ENCODE peak calls at places on chromosomes 13 and 19, in four cellular contexts. Y is GM10248, C is GM12865, O is A549. D is an unnamed sample.

GRCh38 chr13:51920786-51921185 is 59.0 kb downstream of the CCDC70 start:
- DNase-seq in Y (no peak), C (no peak), O (no peak), D (no peak)

GRCh38 chr13:24287748-24288287 is 21.6 kb upstream of the C1QTNF9 start:
- DNase-seq in Y (no peak), C (no peak), O (no peak), D (no peak)

GRCh38 chr13:24742986-24743385 is 21.0 kb upstream of the RNF17 start:
- DNase-seq in Y (no peak), C (no peak), O (no peak), D (no peak)

GRCh38 chr13:98507060-98507797 is 69.7 kb downstream of the STK24 start:
- DNase-seq in Y (no peak), C (no peak), O (peak), D (peak)

GRCh38 chr13:20997301-20998061 is 63.9 kb downstream of the LATS2 start:
- DNase-seq in Y (no peak), C (no peak), O (no peak), D (no peak)

GRCh38 chr19:51493776-51494175 is 7.8 kb downstream of the SIGLEC12 start:
- DNase-seq in Y (no peak), C (no peak), O (no peak), D (no peak)

GRCh38 chr13:95937700-95938320 is 115.4 kb downstream of the UGGT2 start:
- DNase-seq in Y (no peak), C (no peak), O (no peak), D (no peak)

GRCh38 chr13:44843403-44843802 is 145.9 kb downstream of the NUFIP1 start:
- DNase-seq in Y (no peak), C (no peak), O (no peak), D (no peak)

GRCh38 chr13:92967923-92968322 is 258.7 kb upstream of the GPC6 start:
- DNase-seq in Y (no peak), C (no peak), O (peak), D (no peak)

GRCh38 chr19:11324079-11324661 is 15.3 kb downstream of the RAB3D start:
- DNase-seq in Y (peak), C (peak), O (peak), D (no peak)

GRCh38 chr19:14540741-14541525 is 11.5 kb downstream of the TECR start:
- DNase-seq in Y (no peak), C (no peak), O (no peak), D (no peak)

GRCh38 chr19:32816555-32817099 is 52.9 kb downstream of the SLC7A9 start:
- DNase-seq in Y (no peak), C (no peak), O (no peak), D (no peak)

GRCh38 chr19:38780443-38780842 is 7.1 kb upstream of the LGALS7 start:
- DNase-seq in Y (no peak), C (no peak), O (no peak), D (no peak)

GRCh38 chr13:47005761-47006414 is 109.0 kb upstream of the HTR2A start:
- DNase-seq in Y (no peak), C (no peak), O (no peak), D (no peak)

GRCh38 chr19:31600731-31601295 is 251.6 kb upstream of the TSHZ3 start:
- DNase-seq in Y (no peak), C (no peak), O (no peak), D (no peak)

GRCh38 chr13:92175330-92175729 is 776.9 kb downstream of the GPC5 start:
- DNase-seq in Y (peak), C (peak), O (peak), D (peak)

GRCh38 chr19:29048873-29049272 is 164.1 kb downstream of the UQCRFS1 start:
- DNase-seq in Y (no peak), C (no peak), O (no peak), D (no peak)

GRCh38 chr13:84279166-84279565 is 396.9 kb upstream of the SLITRK1 start:
- DNase-seq in Y (no peak), C (no peak), O (no peak), D (no peak)

GRCh38 chr13:48570225-48570828 is 37.4 kb upstream of the RCBTB2 start:
- DNase-seq in Y (no peak), C (peak), O (no peak), D (no peak)

GRCh38 chr19:40139533-40140287 is 49.0 kb upstream of the ZNF780A start:
- DNase-seq in Y (peak), C (peak), O (peak), D (no peak)

GRCh38 chr13:20173121-20173746 is 12.4 kb upstream of the GJA3 start:
- DNase-seq in Y (no peak), C (no peak), O (no peak), D (no peak)

GRCh38 chr13:65417953-65418352 is 1812.2 kb downstream of the PCDH9 start:
- DNase-seq in Y (no peak), C (no peak), O (no peak), D (no peak)

GRCh38 chr19:30240904-30241695 is 131.1 kb upstream of the ZNF536 start:
- DNase-seq in Y (no peak), C (no peak), O (no peak), D (no peak)

GRCh38 chr13:95301947-95302386 is 716 bp upstream of the ABCC4 start:
- DNase-seq in Y (no peak), C (no peak), O (no peak), D (no peak)

GRCh38 chr19:34733266-34733825 is 697 bp upstream of the ZNF181 start:
- DNase-seq in Y (peak), C (peak), O (no peak), D (peak)

GRCh38 chr19:11420894-11421606 is 1.9 kb upstream of the RGL3 start:
- DNase-seq in Y (no peak), C (no peak), O (no peak), D (no peak)

GRCh38 chr19:21158523-21159135 is 16.8 kb downstream of the ZNF431 start:
- DNase-seq in Y (no peak), C (no peak), O (no peak), D (no peak)

GRCh38 chr13:114282143-114282685 is 813 bp downstream of the UPF3A start:
- DNase-seq in Y (peak), C (peak), O (peak), D (peak)

GRCh38 chr13:71240906-71241305 is 626.1 kb downstream of the DACH1 start:
- DNase-seq in Y (no peak), C (peak), O (no peak), D (no peak)
- TF ChIP-seq CTCF in Y (peak), C (peak), O (no peak), D (no peak)

GRCh38 chr19:49869009-49869483 is 1.7 kb upstream of the PNKP start:
- DNase-seq in Y (no peak), C (no peak), O (no peak), D (no peak)

GRCh38 chr19:49864890-49865289 is 2.5 kb downstream of the PNKP start:
- DNase-seq in Y (no peak), C (no peak), O (no peak), D (no peak)

GRCh38 chr19:49869484-49870308 is 2.3 kb upstream of the PNKP start:
- DNase-seq in Y (peak), C (peak), O (peak), D (peak)

GRCh38 chr19:49863935-49864320 is 3.4 kb downstream of the PNKP start:
- DNase-seq in Y (no peak), C (no peak), O (no peak), D (no peak)

DNA sequence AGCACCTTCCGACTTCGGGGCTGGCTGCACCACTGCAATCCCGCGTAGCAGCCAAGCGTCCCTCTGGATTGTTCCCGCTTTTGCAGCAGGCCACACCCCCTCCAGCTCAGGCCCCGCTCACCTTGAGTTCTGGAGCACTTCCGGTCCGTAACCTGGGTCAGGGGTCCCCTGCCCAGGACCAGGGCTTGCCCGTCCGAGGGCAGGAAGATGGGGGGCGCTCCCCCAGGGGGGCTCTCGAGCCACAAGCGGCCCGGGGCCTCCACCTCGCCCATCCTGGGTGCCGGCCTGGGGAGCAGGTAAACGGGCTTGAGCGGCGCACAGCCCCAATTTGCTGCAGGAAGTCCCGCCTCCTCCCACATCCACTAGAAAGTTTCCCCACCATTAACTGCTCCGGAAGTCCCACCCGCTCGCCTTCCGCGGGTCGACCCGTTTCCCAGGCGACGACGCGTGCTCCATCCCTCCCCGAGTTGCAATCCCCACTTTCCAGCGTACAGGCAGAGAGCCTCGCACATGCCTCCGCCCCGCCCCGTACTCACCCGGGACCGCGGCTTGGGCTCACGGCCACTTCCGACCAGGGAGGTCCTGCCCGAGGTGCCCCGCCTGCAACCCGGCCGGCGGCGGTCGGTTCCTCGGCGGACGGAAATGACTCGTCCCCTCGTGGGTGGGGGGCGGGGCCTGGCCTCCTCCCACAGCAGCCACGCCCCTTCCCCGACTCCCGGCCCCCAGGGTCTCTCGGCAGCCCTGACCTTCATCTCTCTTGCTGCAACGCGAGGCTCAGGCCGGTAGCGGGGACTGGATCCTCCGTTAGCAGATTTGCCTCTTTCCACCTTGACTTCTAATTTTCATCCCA is at the start of gene PNKP:
- DNase-seq in Y (peak), C (peak), O (peak), D (peak)
- TF ChIP-seq CTCF in Y (no peak), C (no peak), O (no peak), D (no peak)

DNA sequence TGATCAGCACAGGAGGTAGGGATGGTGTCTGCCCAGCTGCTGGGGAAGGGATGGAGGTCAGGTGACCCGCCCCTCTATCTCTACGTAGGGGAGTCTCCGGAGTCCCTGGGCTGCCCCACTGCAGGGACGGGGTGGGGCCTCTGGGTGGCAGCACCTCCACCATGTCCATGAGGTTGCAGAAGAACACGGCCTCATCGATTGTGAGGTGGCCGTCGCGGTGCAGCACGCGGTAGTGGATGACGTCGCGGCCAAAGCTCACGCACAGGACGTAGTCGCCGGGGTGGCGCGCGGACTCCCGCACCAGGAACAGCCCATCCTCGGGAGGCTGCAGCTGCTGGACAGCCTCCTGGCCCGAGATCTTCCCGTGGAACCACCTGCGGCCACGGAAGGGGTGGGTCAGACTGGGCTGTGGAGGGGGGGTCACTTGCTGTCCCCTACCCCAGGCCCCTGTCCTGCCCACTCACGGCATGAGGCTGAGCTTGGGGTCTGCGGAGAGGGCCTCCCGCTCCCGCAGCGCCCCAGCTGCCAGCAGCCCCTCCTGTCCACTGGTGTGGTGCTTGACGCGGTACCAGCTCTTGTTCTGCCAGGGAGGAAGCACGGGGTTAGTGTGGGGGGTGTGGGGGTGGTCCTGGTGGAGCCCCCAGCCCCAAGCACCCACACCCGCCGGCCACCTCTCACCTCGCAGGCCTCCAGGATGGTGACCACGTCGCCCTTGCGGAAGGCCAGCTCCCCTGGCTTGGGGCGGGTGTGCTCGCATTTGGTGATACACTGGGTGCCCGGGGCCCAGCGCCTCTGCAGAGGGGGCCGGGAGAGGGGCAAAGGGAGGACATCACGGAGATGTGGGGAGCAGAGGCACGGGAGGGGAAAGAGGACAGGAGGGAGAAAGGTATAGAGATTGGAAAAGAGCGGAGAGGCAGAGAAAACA is 2.3 kb downstream of the MATK start:
- DNase-seq in Y (no peak), C (no peak), O (peak), D (peak)
- TF ChIP-seq CTCF in Y (peak), C (peak), O (no peak), D (no peak)

DNA sequence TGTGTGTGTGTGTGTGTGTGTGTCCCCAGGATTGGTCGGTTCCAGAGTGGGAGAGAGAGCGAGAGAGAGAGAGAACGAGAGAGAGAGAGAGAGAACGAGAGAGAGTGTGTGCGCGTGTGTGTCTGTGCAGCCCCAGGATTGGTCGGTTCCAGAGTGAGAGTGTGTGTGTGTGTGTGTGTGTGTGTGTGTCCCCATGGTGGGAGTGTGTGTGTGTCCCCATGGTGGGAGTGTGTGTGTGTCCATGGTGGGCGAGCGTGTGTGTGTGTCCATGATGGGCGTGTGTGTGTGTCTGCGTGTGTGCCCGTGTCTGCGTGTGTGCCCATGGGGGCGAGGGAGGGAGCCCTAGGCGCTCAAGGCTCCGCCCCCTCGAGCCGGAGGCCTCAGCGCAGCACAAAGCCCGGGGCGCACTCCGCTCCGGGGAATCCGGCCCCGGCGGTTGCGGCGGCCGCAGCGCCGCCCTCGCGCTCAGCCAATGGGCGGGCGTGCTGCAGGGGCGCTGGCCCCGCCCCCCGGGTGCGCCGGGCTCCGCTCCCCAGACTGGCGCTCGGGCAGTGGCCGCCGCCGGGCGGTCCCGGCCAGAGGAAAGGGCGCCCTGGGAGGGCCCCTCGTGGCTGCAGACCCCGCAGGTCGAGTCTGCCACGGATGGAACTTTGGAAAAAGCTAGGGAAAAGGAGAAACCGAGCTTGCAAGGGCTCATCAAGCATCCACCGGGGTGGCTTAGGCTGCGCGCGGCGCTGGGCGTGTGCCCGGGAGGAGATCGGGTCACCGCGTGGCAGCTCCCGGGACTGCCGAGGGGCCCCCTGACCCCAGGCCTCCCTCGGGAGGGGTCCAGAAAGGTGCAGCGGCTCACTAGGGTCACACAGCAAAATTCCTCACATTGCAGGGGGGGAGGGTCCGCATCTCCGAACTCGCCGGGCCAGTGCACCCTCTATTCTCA is 96.2 kb downstream of the INSR start:
- DNase-seq in Y (peak), C (peak), O (peak), D (peak)
- TF ChIP-seq CTCF in Y (no peak), C (peak), O (no peak), D (peak)

GRCh38 chr19:41452584-41453275 is 9.8 kb downstream of the ERICH4 start:
- DNase-seq in Y (no peak), C (no peak), O (no peak), D (no peak)
- TF ChIP-seq CTCF in Y (no peak), C (no peak), O (no peak), D (no peak)

GRCh38 chr13:67052550-67053237 is 177.4 kb downstream of the PCDH9 start:
- DNase-seq in Y (no peak), C (no peak), O (no peak), D (no peak)
- TF ChIP-seq CTCF in Y (no peak), C (no peak), O (no peak), D (no peak)

DNA sequence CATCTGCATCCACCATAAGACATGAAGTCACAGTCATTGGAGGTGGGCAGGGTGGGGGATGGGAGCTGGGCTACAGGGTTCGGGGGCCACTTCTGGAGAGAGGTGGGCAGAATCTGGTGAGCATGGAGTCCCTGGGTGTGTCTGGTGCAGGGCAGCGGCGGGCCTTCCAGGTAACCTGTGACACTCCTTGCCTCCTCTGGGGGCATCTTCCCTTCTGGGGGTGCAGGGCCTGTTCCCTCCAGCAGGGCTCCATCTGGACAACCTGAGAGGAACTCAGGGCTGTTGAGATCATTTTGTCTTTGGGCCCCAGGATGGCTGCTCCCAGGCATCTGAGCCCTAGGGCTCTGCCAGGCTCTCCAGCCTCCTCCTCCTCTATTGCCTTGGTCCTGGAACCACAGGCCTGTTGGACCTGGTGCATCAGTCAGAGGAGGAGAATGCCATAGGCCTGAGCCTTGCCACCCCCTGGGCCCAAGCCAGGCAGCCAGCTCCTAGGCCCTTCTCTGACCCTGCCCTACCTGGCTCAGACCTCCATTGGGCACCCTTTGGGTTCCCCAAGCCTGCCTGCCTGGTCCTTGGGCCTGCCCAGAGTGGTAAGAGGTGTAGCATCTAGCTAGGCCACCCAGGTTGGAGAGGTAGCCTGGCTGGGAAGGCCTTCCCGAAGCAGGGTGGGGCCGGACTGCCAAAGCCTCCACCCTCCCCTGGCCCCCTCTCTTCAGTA is 13.4 kb downstream of the LYL1 start:
- DNase-seq in Y (no peak), C (peak), O (peak), D (no peak)
- TF ChIP-seq CTCF in Y (no peak), C (peak), O (no peak), D (peak)

DNA sequence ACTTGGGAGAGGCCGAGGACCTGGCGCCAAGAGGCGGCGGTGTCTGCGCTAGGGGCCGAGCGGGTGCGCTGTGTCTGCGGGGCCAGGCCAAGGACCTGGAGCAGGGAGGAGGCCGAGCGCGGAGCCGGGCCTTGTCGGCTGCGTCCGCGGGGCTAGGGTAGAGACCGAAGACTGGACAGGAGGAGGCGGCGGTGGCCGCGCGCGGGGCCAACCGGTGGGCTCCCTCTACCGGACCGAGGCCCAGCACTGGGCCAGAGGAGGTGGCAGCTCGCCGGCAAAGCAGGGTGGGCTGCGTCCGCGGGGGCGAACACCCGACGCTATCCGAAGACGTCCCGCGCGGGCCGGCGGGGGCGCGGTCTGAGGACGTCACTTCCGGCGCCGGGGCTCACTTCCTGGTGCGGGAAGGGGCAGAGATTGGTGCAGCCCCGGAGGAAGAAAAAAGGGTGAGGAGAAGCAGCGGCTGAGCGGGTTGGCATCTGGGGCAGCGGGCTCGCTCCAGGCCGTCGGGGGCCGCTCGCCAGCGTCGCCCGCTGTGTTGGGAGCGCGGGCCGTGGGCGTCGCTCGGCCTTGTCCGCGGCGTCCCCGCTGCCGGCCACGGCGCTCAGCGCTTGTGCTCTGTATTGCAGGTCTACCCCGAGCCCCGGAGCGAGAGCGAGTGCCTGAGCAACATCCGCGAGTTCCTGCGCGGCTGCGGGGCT is 38.3 kb downstream of the ARHGEF7 start:
- DNase-seq in Y (peak), C (peak), O (peak), D (peak)
- TF ChIP-seq CTCF in Y (peak), C (no peak), O (no peak), D (no peak)